ENCODE peak calls at places on chromosomes 13 and 19, in ten cellular contexts. G is neural progenitor cell, E is AG04450, B is H9, T is AG09319, O is pancreas, L is bronchial epithelial cell, C is lower leg skin, P is tibial artery, M is heart right ventricle. W is an unnamed sample.

GRCh38 chr19:18205180-18205915 is 1.5 kb upstream of the RAB3A start:
- DNase-seq in E (peak), L (peak), C (peak), G (peak), T (peak), B (peak), O (peak), P (peak), M (peak), W (peak)

GRCh38 chr19:15144046-15144646 is 36.9 kb downstream of the SYDE1 start:
- DNase-seq in G (no peak), T (no peak), C (no peak), B (no peak), L (peak), E (no peak), O (no peak), M (no peak), P (no peak), W (no peak)

GRCh38 chr19:30428281-30428680 is 56.1 kb downstream of the ZNF536 start:
- DNase-seq in P (no peak), O (no peak), E (no peak), M (no peak), C (no peak), G (no peak), T (no peak), L (no peak), B (no peak), W (no peak)

GRCh38 chr19:940591-941291 is 14.9 kb downstream of the ARID3A start:
- DNase-seq in M (peak), P (peak), G (no peak), L (no peak), T (no peak), B (no peak), C (peak), O (peak), E (peak), W (peak)

GRCh38 chr13:75587679-75588078 is 38.1 kb downstream of the UCHL3 start:
- DNase-seq in T (no peak), G (peak), P (no peak), L (peak), O (no peak), B (peak), C (no peak), E (no peak), M (no peak), W (no peak)

GRCh38 chr19:58387338-58388174 is 487 bp downstream of the RPS5 start:
- DNase-seq in E (no peak), G (no peak), L (no peak), P (no peak), T (no peak), B (no peak), O (peak), C (no peak), M (no peak), W (no peak)

GRCh38 chr19:35216026-35216832 is 12.3 kb downstream of the FAM187B start:
- DNase-seq in B (no peak), M (no peak), L (peak), O (no peak), C (no peak), T (no peak), P (no peak), E (no peak), G (no peak), W (no peak)

GRCh38 chr19:44747739-44748425 is 626 bp upstream of the BCL3 start:
- DNase-seq in G (peak), P (peak), B (peak), E (no peak), L (peak), M (peak), C (peak), O (peak), T (no peak), W (peak)

GRCh38 chr19:4597975-4598671 is 38.6 kb upstream of the SEMA6B start:
- DNase-seq in T (no peak), G (peak), P (no peak), E (no peak), C (no peak), B (peak), M (peak), L (peak), O (no peak), W (peak)

GRCh38 chr19:19538077-19538764 is at the start of gene CILP2:
- DNase-seq in E (no peak), G (peak), O (peak), T (no peak), P (no peak), C (no peak), M (peak), B (peak), L (no peak), W (peak)

GRCh38 chr19:8575467-8575997 is 1.7 kb downstream of the MYO1F start:
- DNase-seq in M (no peak), B (peak), C (no peak), P (no peak), T (no peak), E (no peak), O (no peak), L (peak), G (no peak), W (peak)

GRCh38 chr13:33782631-33783030 is 35.3 kb upstream of the RFC3 start:
- DNase-seq in B (no peak), C (no peak), M (no peak), L (no peak), T (no peak), G (no peak), O (no peak), E (no peak), P (no peak), W (no peak)

GRCh38 chr19:16420781-16421386 is 50.9 kb downstream of the EPS15L1 start:
- DNase-seq in M (peak), T (no peak), L (no peak), G (no peak), B (peak), O (peak), P (no peak), E (no peak), C (no peak), W (no peak)

DNA sequence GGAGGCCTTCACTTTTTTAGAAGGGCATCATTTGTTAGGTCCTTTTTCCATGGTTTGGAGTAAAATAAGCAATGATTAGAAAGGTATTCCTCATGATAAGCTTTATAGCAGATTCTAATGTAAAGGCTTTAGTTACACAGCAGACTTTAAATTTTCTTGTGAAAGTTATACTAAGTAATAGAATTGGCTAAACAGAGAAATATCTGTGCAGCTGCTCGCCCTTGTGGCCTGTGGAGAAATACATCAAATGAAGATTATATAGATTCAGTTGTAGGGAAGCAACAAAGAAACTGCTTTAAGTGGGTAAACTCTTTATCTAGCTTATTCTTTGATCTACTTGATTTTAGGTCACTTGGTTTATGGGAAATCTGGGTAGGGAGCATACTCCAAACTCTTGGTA is 1269.7 kb upstream of the SPRY2 start:
- DNase-seq in M (no peak), E (no peak), C (no peak), T (no peak), G (no peak), O (no peak), B (no peak), L (no peak), P (no peak), W (no peak)
- TF ChIP-seq CTCF in M (no peak), E (no peak), C (no peak), T (no peak), G (no peak), O (no peak), B (no peak), L (no peak), P (no peak), W (no peak)

GRCh38 chr19:38974599-38975213 is 836 bp downstream of the FBXO17 start:
- DNase-seq in O (no peak), E (no peak), G (no peak), L (no peak), P (no peak), C (peak), T (no peak), B (no peak), M (no peak), W (no peak)
- TF ChIP-seq CTCF in O (no peak), E (no peak), G (no peak), L (no peak), P (no peak), C (no peak), T (no peak), B (no peak), M (no peak), W (no peak)

DNA sequence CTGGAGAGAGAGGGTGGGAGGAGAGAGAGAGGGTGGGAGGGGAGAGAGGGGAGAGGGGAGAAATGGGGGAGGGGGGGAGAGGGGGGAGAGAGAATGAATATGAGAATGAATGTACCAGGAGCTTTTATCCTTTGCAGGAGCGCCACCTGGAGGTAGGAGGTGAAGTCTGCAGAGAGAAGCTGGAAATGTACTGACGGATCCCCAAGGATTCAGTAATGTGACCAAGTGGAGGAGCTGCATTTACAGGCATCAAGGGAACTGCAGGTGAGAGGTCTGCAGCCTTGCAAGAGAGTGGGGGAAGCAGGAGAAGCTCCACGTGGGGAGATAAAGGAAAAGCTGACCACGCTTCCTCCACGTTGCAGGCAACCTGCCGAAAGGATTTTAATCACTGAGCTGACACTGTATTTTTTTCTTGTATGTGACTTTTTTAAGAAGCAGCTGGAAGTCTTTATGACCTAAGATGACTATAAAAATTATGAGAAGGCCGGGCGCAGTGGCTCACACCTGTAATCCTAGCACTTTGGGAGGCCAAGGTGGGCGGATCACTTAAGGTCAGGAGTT is 33.7 kb downstream of the VSTM1 start:
- DNase-seq in T (peak), P (no peak), O (no peak), G (peak), M (peak), B (peak), C (peak), E (no peak), L (peak), W (peak)
- TF ChIP-seq CTCF in T (peak), P (peak), O (peak), G (peak), M (peak), B (peak), C (no peak), E (peak), L (peak), W (peak)

DNA sequence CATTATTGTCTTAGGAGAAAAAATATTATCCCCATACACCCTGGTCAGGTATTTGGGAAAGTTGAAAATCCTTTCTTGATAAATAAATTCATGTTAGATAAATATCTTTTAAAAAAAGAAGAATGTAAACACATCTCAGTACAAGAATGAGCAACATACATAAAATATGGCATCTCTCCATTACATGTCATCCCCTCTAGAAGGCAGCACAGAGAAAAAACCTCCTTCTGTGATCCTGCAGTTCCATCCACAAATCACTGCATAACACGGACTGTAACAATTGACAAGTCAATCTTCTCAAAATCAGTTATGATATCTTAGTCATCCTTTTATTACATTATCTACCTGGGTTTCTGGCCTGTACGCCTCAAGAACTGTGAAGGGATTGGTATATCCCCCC is 683.9 kb upstream of the KLHL1 start:
- DNase-seq in B (no peak), L (no peak), E (no peak), O (no peak), G (peak), M (no peak), T (no peak), P (no peak), C (no peak), W (no peak)
- TF ChIP-seq CTCF in B (peak), L (no peak), E (no peak), O (no peak), G (peak), M (no peak), T (no peak), P (no peak), C (no peak), W (no peak)

W was measured in activated CD8-positive, alpha-beta T cell treated with anti-CD3 and anti-CD28 coated beads for 36 hours.